ENCODE peak calls at places on chromosome 13, in five cellular contexts. One of them, this sample, is unnamed.

GRCh38 chr13:98483636-98484288 is 93.1 kb downstream of the STK24 start:
- DNase-seq in GM12878: no peak
- DNase-seq in HepG2: no peak
- DNase-seq in NT2/D1: no peak
- DNase-seq in H1: no peak
- DNase-seq in this sample: no peak

GRCh38 chr13:114140909-114141255 is 8.5 kb upstream of the RASA3 start:
- DNase-seq in H1: no peak
- DNase-seq in NT2/D1: no peak
- DNase-seq in HepG2: no peak
- DNase-seq in GM12878: no peak
- DNase-seq in this sample: no peak

GRCh38 chr13:91909617-91910016 is 511.2 kb downstream of the GPC5 start:
- DNase-seq in HepG2: no peak
- DNase-seq in NT2/D1: no peak
- DNase-seq in GM12878: no peak
- DNase-seq in H1: no peak
- DNase-seq in this sample: no peak

GRCh38 chr13:51645154-51645650 is 60.9 kb downstream of the WDFY2 start:
- DNase-seq in HepG2: no peak
- DNase-seq in NT2/D1: no peak
- DNase-seq in H1: no peak
- DNase-seq in GM12878: no peak
- DNase-seq in this sample: no peak

GRCh38 chr13:111926501-111927180 is 140.3 kb upstream of the SOX1 start:
- DNase-seq in H1: no peak
- DNase-seq in NT2/D1: no peak
- DNase-seq in HepG2: no peak
- DNase-seq in GM12878: no peak
- DNase-seq in this sample: no peak

GRCh38 chr13:114077938-114078335 is 54.5 kb downstream of the RASA3 start:
- DNase-seq in HepG2: no peak
- DNase-seq in NT2/D1: peak
- DNase-seq in GM12878: no peak
- DNase-seq in H1: no peak
- DNase-seq in this sample: no peak

GRCh38 chr13:44210525-44210924 is 163.1 kb upstream of the SERP2 start:
- DNase-seq in HepG2: no peak
- DNase-seq in NT2/D1: no peak
- DNase-seq in H1: no peak
- DNase-seq in GM12878: no peak
- DNase-seq in this sample: no peak

GRCh38 chr13:46473806-46474205 is 79.2 kb upstream of the LRCH1 start:
- DNase-seq in NT2/D1: no peak
- DNase-seq in HepG2: no peak
- DNase-seq in H1: no peak
- DNase-seq in GM12878: no peak
- DNase-seq in this sample: no peak

GRCh38 chr13:59609421-59609820 is 554.3 kb downstream of the DIAPH3 start:
- DNase-seq in NT2/D1: no peak
- DNase-seq in H1: no peak
- DNase-seq in HepG2: no peak
- DNase-seq in GM12878: no peak
- DNase-seq in this sample: no peak

GRCh38 chr13:45416521-45417125 is 1.6 kb downstream of the SLC25A30 start:
- DNase-seq in H1: no peak
- DNase-seq in HepG2: no peak
- DNase-seq in NT2/D1: no peak
- DNase-seq in GM12878: no peak
- DNase-seq in this sample: no peak

GRCh38 chr13:114313061-114313860 is 1.0 kb upstream of the CHAMP1 start:
- DNase-seq in HepG2: no peak
- DNase-seq in H1: no peak
- DNase-seq in GM12878: peak
- DNase-seq in NT2/D1: no peak
- DNase-seq in this sample: no peak

GRCh38 chr13:61477619-61478018 is 62.0 kb upstream of the PCDH20 start:
- DNase-seq in H1: no peak
- DNase-seq in NT2/D1: no peak
- DNase-seq in GM12878: no peak
- DNase-seq in HepG2: no peak
- DNase-seq in this sample: no peak

GRCh38 chr13:107233541-107233940 is 665.6 kb upstream of the ARGLU1 start:
- DNase-seq in NT2/D1: no peak
- DNase-seq in GM12878: no peak
- DNase-seq in H1: no peak
- DNase-seq in HepG2: no peak
- DNase-seq in this sample: no peak

GRCh38 chr13:25489238-25489637 is 117.5 kb downstream of the ATP8A2 start:
- DNase-seq in HepG2: no peak
- DNase-seq in H1: no peak
- DNase-seq in GM12878: no peak
- DNase-seq in NT2/D1: no peak
- DNase-seq in this sample: no peak

DNA sequence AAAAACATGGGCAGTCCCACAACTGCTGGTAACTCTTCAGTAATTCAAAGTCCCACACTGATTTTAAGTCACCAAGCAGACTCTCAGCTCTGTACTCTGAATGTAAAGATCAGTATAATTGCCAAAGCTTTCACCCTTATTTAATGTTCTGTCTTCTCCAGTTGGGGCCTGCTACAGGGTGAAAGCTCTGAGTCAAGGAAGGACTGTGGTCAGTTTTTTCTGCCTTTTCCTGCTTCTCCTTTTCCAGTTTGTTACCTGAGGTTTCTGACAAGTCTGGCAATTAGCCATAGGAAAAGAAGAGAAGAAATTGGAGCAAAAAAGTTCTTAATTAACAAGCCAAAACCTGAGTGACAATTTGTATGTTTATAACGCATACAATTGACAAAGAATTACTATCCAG is 279.3 kb downstream of the RBM26 start:
- DNase-seq in GM12878: no peak
- DNase-seq in HepG2: no peak
- DNase-seq in H1: no peak
- DNase-seq in NT2/D1: no peak
- DNase-seq in this sample: no peak
- TF ChIP-seq SUZ12 in GM12878: no peak
- TF ChIP-seq SUZ12 in HepG2: no peak
- TF ChIP-seq SUZ12 in H1: no peak
- TF ChIP-seq SUZ12 in NT2/D1: no peak
- TF ChIP-seq SUZ12 in this sample: no peak

GRCh38 chr13:95954266-95954665 is 98.9 kb downstream of the UGGT2 start:
- DNase-seq in NT2/D1: peak
- DNase-seq in HepG2: no peak
- DNase-seq in H1: no peak
- DNase-seq in GM12878: no peak
- DNase-seq in this sample: no peak

GRCh38 chr13:95950103-95950502 is 103.1 kb downstream of the UGGT2 start:
- DNase-seq in NT2/D1: no peak
- DNase-seq in H1: no peak
- DNase-seq in HepG2: no peak
- DNase-seq in GM12878: no peak
- DNase-seq in this sample: no peak

DNA sequence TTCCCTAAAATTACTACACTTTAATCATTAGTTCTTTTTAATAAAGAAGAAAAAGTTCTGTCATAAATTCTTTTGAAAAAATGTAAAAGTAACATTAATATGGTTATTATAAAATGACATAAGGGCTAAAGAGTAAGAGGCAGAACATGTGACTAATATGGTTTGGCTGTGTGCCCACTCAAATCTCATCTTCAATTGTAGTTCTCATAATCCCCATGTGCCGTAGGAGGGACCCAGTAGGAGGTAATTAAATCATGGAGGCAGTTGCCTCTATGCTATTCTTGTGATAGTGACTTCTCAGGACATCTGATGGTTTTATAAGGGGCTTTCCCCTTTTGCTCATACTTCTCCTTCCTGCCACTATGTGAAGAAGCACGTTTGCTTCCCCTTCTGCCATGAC is 104.6 kb downstream of the UGGT2 start:
- DNase-seq in NT2/D1: no peak
- DNase-seq in HepG2: no peak
- DNase-seq in H1: no peak
- DNase-seq in GM12878: no peak
- DNase-seq in this sample: no peak
- TF ChIP-seq SUZ12 in NT2/D1: no peak
- TF ChIP-seq SUZ12 in HepG2: no peak
- TF ChIP-seq SUZ12 in H1: no peak
- TF ChIP-seq SUZ12 in GM12878: no peak
- TF ChIP-seq SUZ12 in this sample: no peak

GRCh38 chr13:26719356-26719945 is 41.1 kb downstream of the GPR12 start:
- DNase-seq in GM12878: no peak
- DNase-seq in H1: no peak
- DNase-seq in HepG2: no peak
- DNase-seq in NT2/D1: no peak
- DNase-seq in this sample: peak

GRCh38 chr13:26718872-26719271 is 41.7 kb downstream of the GPR12 start:
- DNase-seq in HepG2: no peak
- DNase-seq in NT2/D1: no peak
- DNase-seq in H1: no peak
- DNase-seq in GM12878: no peak
- DNase-seq in this sample: no peak

GRCh38 chr13:26713341-26713740 is 47.2 kb downstream of the GPR12 start:
- DNase-seq in HepG2: no peak
- DNase-seq in NT2/D1: no peak
- DNase-seq in GM12878: no peak
- DNase-seq in H1: no peak
- DNase-seq in this sample: no peak

GRCh38 chr13:26718146-26718545 is 42.4 kb downstream of the GPR12 start:
- DNase-seq in HepG2: no peak
- DNase-seq in NT2/D1: no peak
- DNase-seq in GM12878: no peak
- DNase-seq in H1: no peak
- DNase-seq in this sample: no peak

GRCh38 chr13:26716984-26717383 is 43.6 kb downstream of the GPR12 start:
- DNase-seq in NT2/D1: no peak
- DNase-seq in HepG2: no peak
- DNase-seq in H1: no peak
- DNase-seq in GM12878: no peak
- DNase-seq in this sample: no peak
- TF ChIP-seq SUZ12 in NT2/D1: no peak
- TF ChIP-seq SUZ12 in HepG2: no peak
- TF ChIP-seq SUZ12 in H1: no peak
- TF ChIP-seq SUZ12 in GM12878: no peak
- TF ChIP-seq SUZ12 in this sample: no peak

DNA sequence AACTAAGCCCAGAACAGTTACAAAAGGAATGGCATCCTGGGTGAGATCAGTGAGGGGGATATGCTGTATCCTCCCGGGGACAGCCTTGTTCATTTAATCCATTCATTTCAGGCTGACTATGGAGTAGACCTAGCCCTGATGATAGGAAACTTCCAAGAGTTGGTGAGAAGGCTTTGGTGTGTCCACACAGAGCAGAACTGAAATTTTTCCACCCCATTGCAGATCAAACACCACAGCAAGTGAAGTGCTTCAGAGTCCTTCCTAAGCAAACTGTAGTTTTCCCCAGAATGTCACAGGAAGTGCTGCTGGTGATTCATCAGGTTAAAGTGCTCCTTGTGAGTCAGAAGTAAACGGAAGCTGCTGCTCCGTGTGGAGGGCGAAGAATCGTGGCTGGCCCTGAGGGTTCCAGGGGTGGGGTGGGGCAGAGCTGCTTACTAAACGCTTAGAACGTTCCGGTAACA is 113.2 kb downstream of the TEX26 start:
- DNase-seq in H1: no peak
- DNase-seq in HepG2: peak
- DNase-seq in NT2/D1: no peak
- DNase-seq in GM12878: peak
- DNase-seq in this sample: no peak
- TF ChIP-seq SUZ12 in H1: no peak
- TF ChIP-seq SUZ12 in HepG2: no peak
- TF ChIP-seq SUZ12 in NT2/D1: no peak
- TF ChIP-seq SUZ12 in GM12878: no peak
- TF ChIP-seq SUZ12 in this sample: no peak

GRCh38 chr13:30340367-30341184 is 33.2 kb upstream of the KATNAL1 start:
- DNase-seq in NT2/D1: no peak
- DNase-seq in GM12878: no peak
- DNase-seq in HepG2: no peak
- DNase-seq in H1: no peak
- DNase-seq in this sample: no peak

GRCh38 chr13:30338952-30339351 is 31.6 kb upstream of the KATNAL1 start:
- DNase-seq in GM12878: no peak
- DNase-seq in NT2/D1: no peak
- DNase-seq in HepG2: no peak
- DNase-seq in H1: no peak
- DNase-seq in this sample: no peak

GRCh38 chr13:30338331-30338851 is 31.0 kb upstream of the KATNAL1 start:
- DNase-seq in NT2/D1: no peak
- DNase-seq in GM12878: no peak
- DNase-seq in HepG2: no peak
- DNase-seq in H1: no peak
- DNase-seq in this sample: no peak

GRCh38 chr13:30341815-30342570 is 34.6 kb upstream of the KATNAL1 start:
- DNase-seq in NT2/D1: no peak
- DNase-seq in GM12878: no peak
- DNase-seq in H1: no peak
- DNase-seq in HepG2: no peak
- DNase-seq in this sample: no peak

GRCh38 chr13:30339721-30340366 is 32.5 kb upstream of the KATNAL1 start:
- DNase-seq in GM12878: no peak
- DNase-seq in H1: no peak
- DNase-seq in HepG2: no peak
- DNase-seq in NT2/D1: no peak
- DNase-seq in this sample: no peak
- TF ChIP-seq SUZ12 in GM12878: no peak
- TF ChIP-seq SUZ12 in H1: no peak
- TF ChIP-seq SUZ12 in HepG2: no peak
- TF ChIP-seq SUZ12 in NT2/D1: no peak
- TF ChIP-seq SUZ12 in this sample: no peak

This sample was measured in HEK293T.